ENCODE peak calls at places on chromosome 12, in eight cellular contexts. O is DND-41, E is fibroblast of the aortic adventitia, F is fibroblast of pulmonary artery, N is Peyer's patch, Z is mucosa of descending colon, S is gastrocnemius medialis, X is tibial artery. A is an unnamed sample.

GRCh38 chr12:49131973-49132461 is 822 bp upstream of the TUBA1B start:
- DNase-seq in O (peak; percentile 52), E (peak; percentile 65), F (peak; percentile 63), N (no peak), Z (no peak), S (no peak), X (no peak), A (peak; percentile 81)

GRCh38 chr12:116609236-116609635 is 50.1 kb downstream of the MAP1LC3B2 start:
- DNase-seq in O (no peak), E (peak; percentile 40), F (no peak), N (no peak), Z (no peak), S (no peak), X (no peak), A (no peak)

GRCh38 chr12:106181416-106182114 is 42.8 kb upstream of the NUAK1 start:
- DNase-seq in O (no peak), E (no peak), F (no peak), N (no peak), Z (no peak), S (no peak), X (no peak), A (peak; percentile 74)

GRCh38 chr12:110281549-110282342 is 699 bp downstream of the ATP2A2 start:
- DNase-seq in O (peak; percentile 45), E (peak; percentile 56), F (peak; percentile 49), N (peak; percentile 66), Z (peak; percentile 69), S (peak; percentile 11), X (peak; percentile 40), A (peak; percentile 75)

GRCh38 chr12:32296541-32296940 is 102.8 kb upstream of the FGD4 start:
- DNase-seq in O (no peak), E (no peak), F (no peak), N (no peak), Z (no peak), S (no peak), X (no peak), A (no peak)

GRCh38 chr12:13472690-13473089 is 276.2 kb downstream of the EMP1 start:
- DNase-seq in O (no peak), E (peak; percentile 1), F (no peak), N (no peak), Z (no peak), S (no peak), X (no peak), A (no peak)

GRCh38 chr12:118055144-118055557 is 5.8 kb downstream of the WSB2 start:
- DNase-seq in O (peak; percentile 76), E (no peak), F (peak; percentile 48), N (peak; percentile 76), Z (no peak), S (no peak), X (peak; percentile 30), A (no peak)

GRCh38 chr12:76032043-76032981 is 736 bp upstream of the PHLDA1 start:
- DNase-seq in O (no peak), E (peak; percentile 71), F (peak; percentile 75), N (peak; percentile 68), Z (peak; percentile 69), S (peak; percentile 33), X (peak; percentile 47), A (peak; percentile 79)

GRCh38 chr12:123526542-123527080 is 6.9 kb downstream of the RILPL1 start:
- DNase-seq in O (no peak), E (no peak), F (no peak), N (no peak), Z (no peak), S (no peak), X (no peak), A (no peak)

GRCh38 chr12:131039551-131039950 is 85.8 kb downstream of the ADGRD1 start:
- DNase-seq in O (no peak), E (no peak), F (no peak), N (no peak), Z (peak; percentile 29), S (no peak), X (no peak), A (no peak)

GRCh38 chr12:18601962-18602361 is 135.8 kb downstream of the PLCZ1 start:
- DNase-seq in O (no peak), E (no peak), F (no peak), N (no peak), Z (no peak), S (no peak), X (no peak), A (no peak)

GRCh38 chr12:103013741-103014140 is 56.3 kb downstream of the ASCL1 start:
- DNase-seq in O (no peak), E (no peak), F (no peak), N (no peak), Z (no peak), S (no peak), X (no peak), A (no peak)

GRCh38 chr12:3885179-3886094 is 12.2 kb upstream of the PARP11 start:
- DNase-seq in O (peak; percentile 37), E (peak; percentile 75), F (peak; percentile 72), N (peak; percentile 55), Z (no peak), S (no peak), X (peak; percentile 24), A (peak; percentile 76)

GRCh38 chr12:4327293-4327692 is 6.3 kb downstream of the TIGAR start:
- DNase-seq in O (no peak), E (no peak), F (no peak), N (no peak), Z (no peak), S (no peak), X (no peak), A (no peak)

GRCh38 chr12:11882301-11883019 is 188.3 kb upstream of the BCL2L14 start:
- DNase-seq in O (no peak), E (no peak), F (no peak), N (no peak), Z (no peak), S (no peak), X (no peak), A (no peak)

GRCh38 chr12:1661553-1662335 is 29.1 kb upstream of the ADIPOR2 start:
- DNase-seq in O (peak; percentile 93), E (peak; percentile 56), F (peak; percentile 93), N (peak; percentile 96), Z (peak; percentile 97), S (peak; percentile 85), X (peak; percentile 92), A (peak; percentile 74)

GRCh38 chr12:98803468-98804209 is 158.5 kb downstream of the APAF1 start:
- DNase-seq in O (no peak), E (peak; percentile 21), F (no peak), N (no peak), Z (no peak), S (no peak), X (no peak), A (no peak)

GRCh38 chr12:23694307-23694706 is 255.2 kb downstream of the SOX5 start:
- DNase-seq in O (no peak), E (no peak), F (no peak), N (no peak), Z (no peak), S (no peak), X (no peak), A (no peak)

GRCh38 chr12:124695861-124696260 is 128.4 kb upstream of the NCOR2 start:
- DNase-seq in O (no peak), E (no peak), F (peak; percentile 33), N (no peak), Z (no peak), S (no peak), X (no peak), A (no peak)

GRCh38 chr12:78406776-78407335 is 457.7 kb upstream of the SYT1 start:
- DNase-seq in O (no peak), E (peak; percentile 19), F (peak; percentile 29), N (no peak), Z (no peak), S (no peak), X (no peak), A (peak; percentile 6)
- H3K4me3 ChIP-seq in O (no peak overlapping the region), E (no peak overlapping the region), F (no peak overlapping the region), N (no peak overlapping the region), Z (no peak overlapping the region), S (no peak overlapping the region), X (no peak overlapping the region), A (no peak overlapping the region)

GRCh38 chr12:39692258-39692853 is 72.8 kb upstream of the ABCD2 start:
- DNase-seq in O (no peak), E (peak; percentile 30), F (peak; percentile 42), N (no peak), Z (no peak), S (no peak), X (no peak), A (peak; percentile 8)
- TF ChIP-seq CTCF in O (peak; percentile 27), E (peak; percentile 28), F (peak; percentile 32), N (no peak), Z (no peak), S (no peak), X (peak; percentile 19), A (no peak)

DNA sequence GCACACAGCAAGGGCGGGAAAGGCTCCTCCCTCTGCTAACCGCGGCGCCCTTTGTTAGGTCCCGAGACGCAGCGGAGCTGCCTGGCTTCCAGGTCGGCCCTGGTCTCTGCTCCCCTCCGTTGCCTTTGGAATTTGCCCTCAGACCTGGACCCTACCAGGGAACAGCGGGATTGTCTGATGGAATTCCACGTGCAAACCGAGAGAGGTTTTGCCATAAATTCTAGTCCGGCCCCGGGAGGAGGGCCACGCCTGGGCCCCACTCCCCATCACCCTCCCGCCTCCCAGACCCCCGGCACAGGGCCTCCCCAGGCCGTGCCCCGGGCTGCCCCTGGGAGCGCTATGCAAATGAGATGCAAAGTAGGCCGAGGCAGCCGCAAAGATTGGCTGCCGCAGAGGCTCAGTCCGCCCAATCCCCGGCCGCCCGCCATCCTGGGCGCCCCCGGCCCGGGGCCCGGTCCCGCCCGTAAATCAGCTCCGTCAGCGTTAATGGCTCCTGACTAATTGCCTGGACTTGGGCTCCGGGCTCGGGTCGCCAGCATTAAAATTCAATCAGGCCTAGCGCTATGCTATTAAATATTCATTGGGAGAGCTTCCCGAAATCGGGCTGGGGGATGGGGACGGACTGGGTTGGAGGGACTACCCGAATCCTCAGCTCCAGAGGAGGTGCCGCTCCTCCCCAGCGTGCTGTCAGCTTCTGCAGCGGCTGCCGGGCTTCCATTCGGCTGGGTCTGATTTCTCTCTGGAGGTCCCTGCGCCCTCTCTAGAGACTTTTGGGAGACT is 15.6 kb upstream of the FIGNL2 start:
- DNase-seq in O (no peak), E (no peak), F (no peak), N (no peak), Z (no peak), S (no peak), X (no peak), A (no peak)
- H3K4me3 ChIP-seq in O (no peak overlapping the region), E (no peak overlapping the region), F (peak overlapping the region; percentile 14), N (peak overlapping the region; percentile 28), Z (no peak overlapping the region), S (peak overlapping the region; percentile 65), X (peak overlapping the region; percentile 4), A (peak overlapping the region; percentile 33)

DNA sequence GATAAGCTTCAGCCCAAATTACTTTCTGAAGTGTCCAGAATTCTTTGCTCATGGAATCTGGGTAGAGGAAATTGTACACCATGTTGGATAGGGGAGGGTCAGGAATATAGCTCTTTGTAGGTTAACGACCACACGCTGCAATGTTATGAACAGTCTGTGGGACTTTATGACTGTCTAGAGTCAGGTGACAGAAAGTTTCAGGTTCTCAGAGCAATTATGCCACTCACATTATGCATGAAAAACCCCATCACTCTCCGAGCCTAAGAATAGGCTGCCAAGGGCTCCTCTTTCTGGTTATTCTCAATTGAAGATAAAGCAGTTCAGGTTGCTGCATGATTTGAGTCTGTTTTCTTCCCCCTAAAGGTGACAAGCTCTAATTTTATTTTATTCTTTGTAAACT is 430.9 kb downstream of the ATP23 start:
- DNase-seq in O (no peak), E (no peak), F (no peak), N (no peak), Z (no peak), S (no peak), X (no peak), A (no peak)
- TF ChIP-seq CTCF in O (no peak), E (no peak), F (no peak), N (no peak), Z (no peak), S (no peak), X (no peak), A (no peak)

A was measured in fibroblast of villous mesenchyme.